ENCODE peak calls at places on chromosomes 1 and 21, in eight cellular contexts. One of them, this sample, is unnamed.

GRCh38 chr1:54480201-54480848 is 67.7 kb upstream of the ACOT11 start:
- DNase-seq in H54: no peak
- DNase-seq in T1000: no peak
- DNase-seq in midbrain: no peak
- DNase-seq in NT2/D1: peak
- DNase-seq in occipital lobe: no peak
- DNase-seq in stimulated activated CD4-positive, alpha-beta T cell treated with anti-CD3 and anti-CD28 coated beads, Interleukin-4, amount 100 ng/mL, for 24 hours: no peak
- DNase-seq in BE2C: no peak
- DNase-seq in this sample: peak

GRCh38 chr1:167502719-167503452 is 15.4 kb downstream of the CD247 start:
- DNase-seq in H54: no peak
- DNase-seq in T1000: no peak
- DNase-seq in midbrain: no peak
- DNase-seq in NT2/D1: peak
- DNase-seq in occipital lobe: no peak
- DNase-seq in stimulated activated CD4-positive, alpha-beta T cell treated with anti-CD3 and anti-CD28 coated beads, Interleukin-4, amount 100 ng/mL, for 24 hours: peak
- DNase-seq in BE2C: no peak
- DNase-seq in this sample: peak

GRCh38 chr1:244341455-244342450 is 110.0 kb downstream of the ADSS2 start:
- DNase-seq in H54: peak
- DNase-seq in T1000: no peak
- DNase-seq in midbrain: peak
- DNase-seq in NT2/D1: peak
- DNase-seq in occipital lobe: no peak
- DNase-seq in stimulated activated CD4-positive, alpha-beta T cell treated with anti-CD3 and anti-CD28 coated beads, Interleukin-4, amount 100 ng/mL, for 24 hours: no peak
- DNase-seq in BE2C: no peak
- DNase-seq in this sample: peak

GRCh38 chr1:222893255-222893654 is 78.4 kb downstream of the DISP1 start:
- DNase-seq in H54: no peak
- DNase-seq in T1000: no peak
- DNase-seq in midbrain: no peak
- DNase-seq in NT2/D1: no peak
- DNase-seq in occipital lobe: peak
- DNase-seq in stimulated activated CD4-positive, alpha-beta T cell treated with anti-CD3 and anti-CD28 coated beads, Interleukin-4, amount 100 ng/mL, for 24 hours: no peak
- DNase-seq in BE2C: no peak
- DNase-seq in this sample: no peak

GRCh38 chr1:34759472-34760357 is at the start of gene GJB4:
- DNase-seq in H54: no peak
- DNase-seq in T1000: no peak
- DNase-seq in midbrain: no peak
- DNase-seq in NT2/D1: no peak
- DNase-seq in occipital lobe: no peak
- DNase-seq in stimulated activated CD4-positive, alpha-beta T cell treated with anti-CD3 and anti-CD28 coated beads, Interleukin-4, amount 100 ng/mL, for 24 hours: no peak
- DNase-seq in BE2C: no peak
- DNase-seq in this sample: peak

GRCh38 chr1:201982082-201982922 is at the start of gene RNPEP:
- DNase-seq in H54: peak
- DNase-seq in T1000: peak
- DNase-seq in midbrain: peak
- DNase-seq in NT2/D1: peak
- DNase-seq in occipital lobe: peak
- DNase-seq in stimulated activated CD4-positive, alpha-beta T cell treated with anti-CD3 and anti-CD28 coated beads, Interleukin-4, amount 100 ng/mL, for 24 hours: peak
- DNase-seq in BE2C: peak
- DNase-seq in this sample: peak

GRCh38 chr1:58573705-58574591 is 3.1 kb downstream of the TACSTD2 start:
- DNase-seq in H54: no peak
- DNase-seq in T1000: no peak
- DNase-seq in midbrain: no peak
- DNase-seq in NT2/D1: no peak
- DNase-seq in occipital lobe: no peak
- DNase-seq in stimulated activated CD4-positive, alpha-beta T cell treated with anti-CD3 and anti-CD28 coated beads, Interleukin-4, amount 100 ng/mL, for 24 hours: peak
- DNase-seq in BE2C: no peak
- DNase-seq in this sample: no peak

GRCh38 chr1:230163719-230164118 is 96.7 kb downstream of the GALNT2 start:
- DNase-seq in H54: no peak
- DNase-seq in T1000: no peak
- DNase-seq in midbrain: no peak
- DNase-seq in NT2/D1: no peak
- DNase-seq in occipital lobe: no peak
- DNase-seq in stimulated activated CD4-positive, alpha-beta T cell treated with anti-CD3 and anti-CD28 coated beads, Interleukin-4, amount 100 ng/mL, for 24 hours: no peak
- DNase-seq in BE2C: no peak
- DNase-seq in this sample: no peak

GRCh38 chr1:35885961-35886558 is 3.1 kb downstream of the AGO1 start:
- DNase-seq in H54: no peak
- DNase-seq in T1000: no peak
- DNase-seq in midbrain: no peak
- DNase-seq in NT2/D1: peak
- DNase-seq in occipital lobe: no peak
- DNase-seq in stimulated activated CD4-positive, alpha-beta T cell treated with anti-CD3 and anti-CD28 coated beads, Interleukin-4, amount 100 ng/mL, for 24 hours: no peak
- DNase-seq in BE2C: no peak
- DNase-seq in this sample: peak

GRCh38 chr21:45995686-45996179 is 14.2 kb downstream of the COL6A1 start:
- DNase-seq in H54: no peak
- DNase-seq in T1000: no peak
- DNase-seq in midbrain: no peak
- DNase-seq in NT2/D1: no peak
- DNase-seq in occipital lobe: no peak
- DNase-seq in stimulated activated CD4-positive, alpha-beta T cell treated with anti-CD3 and anti-CD28 coated beads, Interleukin-4, amount 100 ng/mL, for 24 hours: no peak
- DNase-seq in BE2C: peak
- DNase-seq in this sample: no peak

GRCh38 chr21:39869141-39869818 is 2.0 kb downstream of the PCP4 start:
- DNase-seq in H54: no peak
- DNase-seq in T1000: no peak
- DNase-seq in midbrain: no peak
- DNase-seq in NT2/D1: no peak
- DNase-seq in occipital lobe: no peak
- DNase-seq in stimulated activated CD4-positive, alpha-beta T cell treated with anti-CD3 and anti-CD28 coated beads, Interleukin-4, amount 100 ng/mL, for 24 hours: no peak
- DNase-seq in BE2C: no peak
- DNase-seq in this sample: no peak

GRCh38 chr1:189899686-189900495 is 577.8 kb downstream of the BRINP3 start:
- DNase-seq in H54: no peak
- DNase-seq in T1000: no peak
- DNase-seq in midbrain: no peak
- DNase-seq in NT2/D1: peak
- DNase-seq in occipital lobe: no peak
- DNase-seq in stimulated activated CD4-positive, alpha-beta T cell treated with anti-CD3 and anti-CD28 coated beads, Interleukin-4, amount 100 ng/mL, for 24 hours: no peak
- DNase-seq in BE2C: no peak
- DNase-seq in this sample: peak

GRCh38 chr1:214234635-214235025 is 46.3 kb upstream of the SMYD2 start:
- DNase-seq in H54: no peak
- DNase-seq in T1000: no peak
- DNase-seq in midbrain: no peak
- DNase-seq in NT2/D1: no peak
- DNase-seq in occipital lobe: no peak
- DNase-seq in stimulated activated CD4-positive, alpha-beta T cell treated with anti-CD3 and anti-CD28 coated beads, Interleukin-4, amount 100 ng/mL, for 24 hours: no peak
- DNase-seq in BE2C: no peak
- DNase-seq in this sample: no peak

GRCh38 chr1:165114022-165114888 is 242.3 kb downstream of the LMX1A start:
- DNase-seq in H54: no peak
- DNase-seq in T1000: peak
- DNase-seq in midbrain: peak
- DNase-seq in NT2/D1: peak
- DNase-seq in occipital lobe: no peak
- DNase-seq in stimulated activated CD4-positive, alpha-beta T cell treated with anti-CD3 and anti-CD28 coated beads, Interleukin-4, amount 100 ng/mL, for 24 hours: no peak
- DNase-seq in BE2C: peak
- DNase-seq in this sample: peak

GRCh38 chr1:200150721-200151120 is 123.2 kb downstream of the NR5A2 start:
- DNase-seq in H54: peak
- DNase-seq in T1000: peak
- DNase-seq in midbrain: no peak
- DNase-seq in NT2/D1: peak
- DNase-seq in occipital lobe: no peak
- DNase-seq in stimulated activated CD4-positive, alpha-beta T cell treated with anti-CD3 and anti-CD28 coated beads, Interleukin-4, amount 100 ng/mL, for 24 hours: peak
- DNase-seq in BE2C: peak
- DNase-seq in this sample: no peak

GRCh38 chr1:49226758-49227157 is 450.1 kb upstream of the BEND5 start:
- DNase-seq in H54: no peak
- DNase-seq in T1000: no peak
- DNase-seq in midbrain: no peak
- DNase-seq in NT2/D1: no peak
- DNase-seq in occipital lobe: no peak
- DNase-seq in stimulated activated CD4-positive, alpha-beta T cell treated with anti-CD3 and anti-CD28 coated beads, Interleukin-4, amount 100 ng/mL, for 24 hours: no peak
- DNase-seq in BE2C: no peak
- DNase-seq in this sample: no peak

GRCh38 chr1:147496571-147496970 is 44.7 kb upstream of the BCL9 start:
- DNase-seq in H54: peak
- DNase-seq in T1000: peak
- DNase-seq in midbrain: no peak
- DNase-seq in NT2/D1: no peak
- DNase-seq in occipital lobe: no peak
- DNase-seq in stimulated activated CD4-positive, alpha-beta T cell treated with anti-CD3 and anti-CD28 coated beads, Interleukin-4, amount 100 ng/mL, for 24 hours: no peak
- DNase-seq in BE2C: peak
- DNase-seq in this sample: peak

GRCh38 chr1:84972377-84972987 is 24.4 kb downstream of the MCOLN2 start:
- DNase-seq in H54: no peak
- DNase-seq in T1000: no peak
- DNase-seq in midbrain: no peak
- DNase-seq in NT2/D1: no peak
- DNase-seq in occipital lobe: no peak
- DNase-seq in stimulated activated CD4-positive, alpha-beta T cell treated with anti-CD3 and anti-CD28 coated beads, Interleukin-4, amount 100 ng/mL, for 24 hours: no peak
- DNase-seq in BE2C: no peak
- DNase-seq in this sample: no peak

GRCh38 chr1:23194119-23194984 is 22.9 kb downstream of the HTR1D start:
- DNase-seq in H54: peak
- DNase-seq in T1000: peak
- DNase-seq in midbrain: no peak
- DNase-seq in NT2/D1: no peak
- DNase-seq in occipital lobe: no peak
- DNase-seq in stimulated activated CD4-positive, alpha-beta T cell treated with anti-CD3 and anti-CD28 coated beads, Interleukin-4, amount 100 ng/mL, for 24 hours: no peak
- DNase-seq in BE2C: no peak
- DNase-seq in this sample: no peak

GRCh38 chr1:206463137-206463536 is 7.1 kb upstream of the IKBKE start:
- DNase-seq in H54: no peak
- DNase-seq in T1000: no peak
- DNase-seq in midbrain: no peak
- DNase-seq in NT2/D1: no peak
- DNase-seq in occipital lobe: no peak
- DNase-seq in stimulated activated CD4-positive, alpha-beta T cell treated with anti-CD3 and anti-CD28 coated beads, Interleukin-4, amount 100 ng/mL, for 24 hours: peak
- DNase-seq in BE2C: no peak
- DNase-seq in this sample: no peak

GRCh38 chr1:235525314-235525713 is 21.1 kb upstream of the B3GALNT2 start:
- DNase-seq in H54: no peak
- DNase-seq in T1000: no peak
- DNase-seq in midbrain: no peak
- DNase-seq in NT2/D1: no peak
- DNase-seq in occipital lobe: no peak
- DNase-seq in stimulated activated CD4-positive, alpha-beta T cell treated with anti-CD3 and anti-CD28 coated beads, Interleukin-4, amount 100 ng/mL, for 24 hours: no peak
- DNase-seq in BE2C: no peak
- DNase-seq in this sample: no peak

This sample was measured in GM23338.